ENCODE peak calls at places on chromosomes 16 and 17, in ten cellular contexts. One of them, this sample, is unnamed.

GRCh38 chr16:76583466-76583865 is 306.3 kb downstream of the CNTNAP4 start:
- DNase-seq in lung: no peak
- DNase-seq in Peyer's patch: no peak
- DNase-seq in heart left ventricle: no peak
- DNase-seq in sigmoid colon: no peak
- DNase-seq in A549: no peak
- DNase-seq in left ventricle myocardium inferior: peak; percentile 22
- DNase-seq in keratinocyte: no peak
- DNase-seq in mammary epithelial cell: no peak
- DNase-seq in breast epithelium: no peak
- DNase-seq in this sample: no peak

GRCh38 chr17:48219605-48220004 is 112.0 kb downstream of the SNX11 start:
- DNase-seq in left ventricle myocardium inferior: no peak
- DNase-seq in lung: no peak
- DNase-seq in keratinocyte: no peak
- DNase-seq in mammary epithelial cell: no peak
- DNase-seq in A549: no peak
- DNase-seq in heart left ventricle: no peak
- DNase-seq in sigmoid colon: no peak
- DNase-seq in breast epithelium: no peak
- DNase-seq in Peyer's patch: no peak
- DNase-seq in this sample: no peak

GRCh38 chr17:80832266-80832676 is 159.4 kb upstream of the CHMP6 start:
- DNase-seq in heart left ventricle: no peak
- DNase-seq in mammary epithelial cell: peak; percentile 67
- DNase-seq in Peyer's patch: no peak
- DNase-seq in left ventricle myocardium inferior: no peak
- DNase-seq in A549: peak; percentile 55
- DNase-seq in lung: no peak
- DNase-seq in sigmoid colon: peak; percentile 83
- DNase-seq in breast epithelium: no peak
- DNase-seq in keratinocyte: no peak
- DNase-seq in this sample: peak; percentile 59

GRCh38 chr16:50619702-50620491 is 61.2 kb downstream of the SNX20 start:
- DNase-seq in sigmoid colon: no peak
- DNase-seq in lung: no peak
- DNase-seq in mammary epithelial cell: no peak
- DNase-seq in Peyer's patch: no peak
- DNase-seq in keratinocyte: no peak
- DNase-seq in breast epithelium: no peak
- DNase-seq in A549: no peak
- DNase-seq in heart left ventricle: no peak
- DNase-seq in left ventricle myocardium inferior: no peak
- DNase-seq in this sample: no peak

GRCh38 chr17:65228734-65229390 is 91.7 kb downstream of the RGS9 start:
- DNase-seq in breast epithelium: no peak
- DNase-seq in sigmoid colon: no peak
- DNase-seq in lung: peak; percentile 53
- DNase-seq in heart left ventricle: no peak
- DNase-seq in mammary epithelial cell: peak; percentile 17
- DNase-seq in left ventricle myocardium inferior: no peak
- DNase-seq in Peyer's patch: no peak
- DNase-seq in A549: no peak
- DNase-seq in keratinocyte: no peak
- DNase-seq in this sample: no peak

GRCh38 chr17:72580321-72581127 is 459.7 kb downstream of the SOX9 start:
- DNase-seq in breast epithelium: peak; percentile 82
- DNase-seq in mammary epithelial cell: peak; percentile 90
- DNase-seq in keratinocyte: no peak
- DNase-seq in A549: peak; percentile 50
- DNase-seq in Peyer's patch: peak; percentile 56
- DNase-seq in heart left ventricle: no peak
- DNase-seq in lung: peak; percentile 44
- DNase-seq in sigmoid colon: no peak
- DNase-seq in left ventricle myocardium inferior: no peak
- DNase-seq in this sample: no peak

GRCh38 chr16:4892356-4893102 is 44.4 kb downstream of the PPL start:
- DNase-seq in keratinocyte: no peak
- DNase-seq in Peyer's patch: no peak
- DNase-seq in sigmoid colon: no peak
- DNase-seq in breast epithelium: no peak
- DNase-seq in A549: no peak
- DNase-seq in heart left ventricle: peak; percentile 73
- DNase-seq in lung: no peak
- DNase-seq in mammary epithelial cell: no peak
- DNase-seq in left ventricle myocardium inferior: peak; percentile 65
- DNase-seq in this sample: no peak

GRCh38 chr17:19716108-19717030 is at the start of gene SLC47A2:
- DNase-seq in lung: no peak
- DNase-seq in keratinocyte: no peak
- DNase-seq in breast epithelium: no peak
- DNase-seq in mammary epithelial cell: no peak
- DNase-seq in heart left ventricle: peak; percentile 61
- DNase-seq in Peyer's patch: peak; percentile 42
- DNase-seq in left ventricle myocardium inferior: no peak
- DNase-seq in sigmoid colon: peak; percentile 52
- DNase-seq in A549: no peak
- DNase-seq in this sample: no peak

GRCh38 chr17:21842332-21843317 is 150.3 kb downstream of the KCNJ18 start:
- DNase-seq in mammary epithelial cell: no peak
- DNase-seq in breast epithelium: no peak
- DNase-seq in heart left ventricle: no peak
- DNase-seq in Peyer's patch: no peak
- DNase-seq in keratinocyte: no peak
- DNase-seq in sigmoid colon: no peak
- DNase-seq in A549: no peak
- DNase-seq in lung: no peak
- DNase-seq in left ventricle myocardium inferior: no peak
- DNase-seq in this sample: peak; percentile 75

GRCh38 chr17:70130274-70130673 is 39.1 kb upstream of the KCNJ2 start:
- DNase-seq in breast epithelium: no peak
- DNase-seq in heart left ventricle: no peak
- DNase-seq in lung: no peak
- DNase-seq in A549: no peak
- DNase-seq in left ventricle myocardium inferior: no peak
- DNase-seq in mammary epithelial cell: no peak
- DNase-seq in Peyer's patch: no peak
- DNase-seq in keratinocyte: no peak
- DNase-seq in sigmoid colon: no peak
- DNase-seq in this sample: no peak
- H3K27ac ChIP-seq in breast epithelium: peak overlapping the region; percentile 1
- H3K27ac ChIP-seq in heart left ventricle: no peak overlapping the region
- H3K27ac ChIP-seq in lung: no peak overlapping the region
- H3K27ac ChIP-seq in A549: no peak overlapping the region
- H3K27ac ChIP-seq in left ventricle myocardium inferior: no peak overlapping the region
- H3K27ac ChIP-seq in mammary epithelial cell: no peak overlapping the region
- H3K27ac ChIP-seq in Peyer's patch: no peak overlapping the region
- H3K27ac ChIP-seq in keratinocyte: no peak overlapping the region
- H3K27ac ChIP-seq in sigmoid colon: no peak overlapping the region
- H3K27ac ChIP-seq in this sample: no peak overlapping the region

DNA sequence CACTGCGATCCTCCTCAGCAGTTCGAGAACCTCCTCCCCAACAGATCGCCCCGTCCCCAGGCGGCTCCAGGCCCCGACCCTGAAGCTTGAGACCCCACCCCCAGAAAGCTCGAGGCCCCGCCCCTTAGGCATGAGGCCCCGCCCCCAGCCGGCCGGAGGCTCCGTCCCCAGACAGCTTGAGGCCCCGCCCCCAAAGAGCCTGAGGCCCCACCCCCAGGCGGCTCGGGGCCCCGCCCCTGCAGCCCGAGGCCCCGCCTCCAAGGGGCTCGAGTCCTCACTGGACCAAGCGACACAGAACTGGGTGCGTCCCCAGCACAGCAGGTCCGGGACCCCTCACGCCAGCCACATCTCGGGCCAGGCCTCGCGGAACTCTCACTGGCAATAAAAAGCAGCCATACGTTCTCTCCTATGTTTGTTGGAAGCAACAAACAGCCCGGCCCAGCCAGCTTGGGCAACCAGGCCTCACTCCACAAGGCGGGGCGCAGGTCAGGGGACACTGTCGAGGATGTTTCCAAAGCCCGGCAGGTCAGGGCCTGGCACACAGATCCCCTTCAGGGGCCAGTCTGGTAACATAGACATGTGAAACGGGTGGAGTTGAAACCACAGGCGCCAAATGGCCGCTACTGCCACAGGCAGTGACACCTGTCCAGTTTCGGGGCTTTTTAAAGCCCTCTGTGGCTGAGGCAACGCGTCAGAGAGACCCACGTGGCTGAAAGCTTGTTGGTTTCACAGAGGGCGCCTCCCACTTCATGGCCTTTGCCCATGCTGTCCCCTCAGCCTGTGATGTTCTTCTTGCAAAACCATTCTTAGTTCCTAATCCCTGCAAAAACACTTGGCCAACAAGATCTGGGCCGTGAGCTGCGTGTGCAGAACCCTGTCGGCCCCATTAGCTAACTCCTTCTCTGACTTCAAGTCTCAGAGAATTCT is 224.2 kb downstream of the PARN start:
- DNase-seq in breast epithelium: peak; percentile 19
- DNase-seq in Peyer's patch: peak; percentile 66
- DNase-seq in sigmoid colon: peak; percentile 67
- DNase-seq in keratinocyte: no peak
- DNase-seq in left ventricle myocardium inferior: no peak
- DNase-seq in mammary epithelial cell: no peak
- DNase-seq in lung: no peak
- DNase-seq in heart left ventricle: no peak
- DNase-seq in A549: peak; percentile 59
- DNase-seq in this sample: no peak
- H3K27ac ChIP-seq in breast epithelium: no peak overlapping the region
- H3K27ac ChIP-seq in Peyer's patch: no peak overlapping the region
- H3K27ac ChIP-seq in sigmoid colon: no peak overlapping the region
- H3K27ac ChIP-seq in keratinocyte: no peak overlapping the region
- H3K27ac ChIP-seq in left ventricle myocardium inferior: no peak overlapping the region
- H3K27ac ChIP-seq in mammary epithelial cell: no peak overlapping the region
- H3K27ac ChIP-seq in lung: no peak overlapping the region
- H3K27ac ChIP-seq in heart left ventricle: no peak overlapping the region
- H3K27ac ChIP-seq in A549: peak overlapping the region; percentile 33
- H3K27ac ChIP-seq in this sample: no peak overlapping the region

DNA sequence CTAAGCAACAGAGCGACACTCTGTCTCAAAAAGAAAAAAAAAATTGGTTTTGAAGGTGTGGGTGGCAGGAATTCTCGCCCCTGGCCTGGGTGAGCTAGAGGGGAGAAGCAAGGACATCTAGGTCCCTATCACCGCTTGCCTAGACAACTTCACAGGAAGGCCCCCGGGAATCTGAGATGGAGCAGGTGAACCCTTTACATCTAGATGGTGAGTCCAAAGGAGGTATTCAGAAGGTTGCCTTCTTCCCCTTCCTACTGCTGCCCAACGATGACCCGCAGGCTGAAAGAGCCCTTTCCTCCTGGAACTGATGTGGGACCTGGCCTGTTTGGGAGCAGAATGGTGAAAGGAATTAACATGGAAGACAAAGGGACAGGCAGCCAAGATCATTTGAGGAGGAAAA is 1.3 kb upstream of the CRYBA1 start:
- DNase-seq in A549: no peak
- DNase-seq in lung: no peak
- DNase-seq in breast epithelium: no peak
- DNase-seq in heart left ventricle: no peak
- DNase-seq in left ventricle myocardium inferior: no peak
- DNase-seq in keratinocyte: no peak
- DNase-seq in mammary epithelial cell: no peak
- DNase-seq in sigmoid colon: no peak
- DNase-seq in Peyer's patch: no peak
- DNase-seq in this sample: no peak
- H3K27ac ChIP-seq in A549: no peak overlapping the region
- H3K27ac ChIP-seq in lung: no peak overlapping the region
- H3K27ac ChIP-seq in breast epithelium: no peak overlapping the region
- H3K27ac ChIP-seq in heart left ventricle: no peak overlapping the region
- H3K27ac ChIP-seq in left ventricle myocardium inferior: no peak overlapping the region
- H3K27ac ChIP-seq in keratinocyte: no peak overlapping the region
- H3K27ac ChIP-seq in mammary epithelial cell: no peak overlapping the region
- H3K27ac ChIP-seq in sigmoid colon: no peak overlapping the region
- H3K27ac ChIP-seq in Peyer's patch: no peak overlapping the region
- H3K27ac ChIP-seq in this sample: no peak overlapping the region

GRCh38 chr17:2060681-2061440 is 6.0 kb downstream of the HIC1 start:
- DNase-seq in keratinocyte: no peak
- DNase-seq in heart left ventricle: peak; percentile 53
- DNase-seq in sigmoid colon: no peak
- DNase-seq in lung: no peak
- DNase-seq in breast epithelium: no peak
- DNase-seq in mammary epithelial cell: no peak
- DNase-seq in Peyer's patch: peak; percentile 72
- DNase-seq in left ventricle myocardium inferior: no peak
- DNase-seq in A549: no peak
- DNase-seq in this sample: no peak

GRCh38 chr17:2057714-2058520 is 3.0 kb downstream of the HIC1 start:
- DNase-seq in left ventricle myocardium inferior: no peak
- DNase-seq in sigmoid colon: peak; percentile 72
- DNase-seq in mammary epithelial cell: no peak
- DNase-seq in Peyer's patch: peak; percentile 64
- DNase-seq in breast epithelium: no peak
- DNase-seq in A549: no peak
- DNase-seq in lung: no peak
- DNase-seq in heart left ventricle: no peak
- DNase-seq in keratinocyte: no peak
- DNase-seq in this sample: no peak

GRCh38 chr17:2058521-2059124 is 3.7 kb downstream of the HIC1 start:
- DNase-seq in Peyer's patch: peak; percentile 93
- DNase-seq in A549: peak; percentile 80
- DNase-seq in left ventricle myocardium inferior: peak; percentile 85
- DNase-seq in keratinocyte: no peak
- DNase-seq in mammary epithelial cell: no peak
- DNase-seq in heart left ventricle: peak; percentile 84
- DNase-seq in sigmoid colon: peak; percentile 92
- DNase-seq in lung: peak; percentile 79
- DNase-seq in breast epithelium: no peak
- DNase-seq in this sample: peak; percentile 91

GRCh38 chr17:2059837-2060658 is 5.1 kb downstream of the HIC1 start:
- DNase-seq in sigmoid colon: no peak
- DNase-seq in mammary epithelial cell: no peak
- DNase-seq in breast epithelium: no peak
- DNase-seq in heart left ventricle: no peak
- DNase-seq in Peyer's patch: no peak
- DNase-seq in lung: no peak
- DNase-seq in left ventricle myocardium inferior: no peak
- DNase-seq in keratinocyte: no peak
- DNase-seq in A549: no peak
- DNase-seq in this sample: no peak

DNA sequence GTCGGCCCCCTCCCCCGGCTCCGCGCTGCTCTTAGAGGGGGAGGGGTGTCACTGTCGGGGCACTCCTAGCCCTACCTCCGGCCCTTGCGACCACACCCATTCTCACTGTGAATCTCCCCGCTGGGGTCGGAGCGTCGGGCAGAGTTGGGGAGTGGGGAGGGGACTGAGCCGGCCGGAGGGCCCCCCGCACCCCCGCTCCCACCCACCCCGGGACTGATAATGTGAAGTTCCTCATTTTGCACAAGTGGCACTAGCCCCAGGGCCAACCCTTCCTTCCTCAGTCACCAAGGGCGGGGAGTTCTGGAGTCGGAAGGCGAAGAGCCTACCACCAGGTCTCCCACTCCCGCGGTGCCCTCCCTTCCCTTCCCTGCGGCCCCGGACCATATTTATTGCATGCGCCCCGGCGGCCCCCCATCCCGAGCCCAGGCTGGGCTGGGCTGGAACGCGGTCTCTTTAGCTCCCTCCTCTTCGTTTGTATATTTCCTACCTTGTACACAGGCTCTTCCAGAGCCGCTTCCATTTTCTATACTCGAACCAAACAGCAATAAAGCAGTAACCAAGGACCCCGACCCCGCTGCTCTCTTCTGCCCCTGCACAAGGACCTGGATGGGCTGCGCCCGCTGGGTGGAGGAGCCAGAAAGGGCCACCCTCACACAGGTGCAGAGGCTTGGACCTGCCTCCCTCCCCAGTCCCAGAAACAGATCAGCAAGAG is 4.4 kb downstream of the HIC1 start:
- DNase-seq in lung: no peak
- DNase-seq in keratinocyte: no peak
- DNase-seq in A549: no peak
- DNase-seq in Peyer's patch: peak; percentile 77
- DNase-seq in breast epithelium: no peak
- DNase-seq in left ventricle myocardium inferior: no peak
- DNase-seq in mammary epithelial cell: no peak
- DNase-seq in heart left ventricle: peak; percentile 45
- DNase-seq in sigmoid colon: peak; percentile 73
- DNase-seq in this sample: no peak
- H3K27ac ChIP-seq in lung: peak overlapping the region; percentile 76
- H3K27ac ChIP-seq in keratinocyte: no peak overlapping the region
- H3K27ac ChIP-seq in A549: no peak overlapping the region
- H3K27ac ChIP-seq in Peyer's patch: peak overlapping the region; percentile 88
- H3K27ac ChIP-seq in breast epithelium: peak overlapping the region; percentile 89
- H3K27ac ChIP-seq in left ventricle myocardium inferior: peak overlapping the region; percentile 96
- H3K27ac ChIP-seq in mammary epithelial cell: no peak overlapping the region
- H3K27ac ChIP-seq in heart left ventricle: peak overlapping the region; percentile 96
- H3K27ac ChIP-seq in sigmoid colon: peak overlapping the region; percentile 88
- H3K27ac ChIP-seq in this sample: no peak overlapping the region